ENCODE peak calls at places on chromosomes 2 and 18, in four cellular contexts. One of them, this sample, is unnamed.

GRCh38 chr2:82994186-82994585 is 1464.9 kb downstream of the SUCLG1 start:
- DNase-seq in neural crest cell: no peak
- DNase-seq in PC-9: no peak
- DNase-seq in lower lobe of right lung: no peak
- DNase-seq in this sample: no peak

GRCh38 chr2:20589975-20590703 is 60.8 kb downstream of the HS1BP3 start:
- DNase-seq in neural crest cell: no peak
- DNase-seq in PC-9: no peak
- DNase-seq in lower lobe of right lung: peak
- DNase-seq in this sample: no peak

GRCh38 chr2:46748121-46748520 is 167.5 kb downstream of the MCFD2 start:
- DNase-seq in neural crest cell: no peak
- DNase-seq in PC-9: no peak
- DNase-seq in lower lobe of right lung: no peak
- DNase-seq in this sample: no peak

GRCh38 chr18:51196811-51197660 is 445 bp downstream of the MEX3C start:
- DNase-seq in neural crest cell: peak
- DNase-seq in PC-9: no peak
- DNase-seq in lower lobe of right lung: no peak
- DNase-seq in this sample: peak

GRCh38 chr2:134522856-134523460 is 195.8 kb downstream of the TMEM163 start:
- DNase-seq in neural crest cell: no peak
- DNase-seq in PC-9: no peak
- DNase-seq in lower lobe of right lung: no peak
- DNase-seq in this sample: no peak

GRCh38 chr2:108612514-108613183 is 78.4 kb downstream of the LIMS1 start:
- DNase-seq in neural crest cell: no peak
- DNase-seq in PC-9: no peak
- DNase-seq in lower lobe of right lung: peak
- DNase-seq in this sample: no peak

GRCh38 chr2:86562891-86563649 is at the start of gene CHMP3:
- DNase-seq in neural crest cell: peak
- DNase-seq in PC-9: peak
- DNase-seq in lower lobe of right lung: peak
- DNase-seq in this sample: peak

GRCh38 chr2:215693269-215693998 is 257.6 kb upstream of the FN1 start:
- DNase-seq in neural crest cell: no peak
- DNase-seq in PC-9: peak
- DNase-seq in lower lobe of right lung: no peak
- DNase-seq in this sample: no peak

GRCh38 chr2:180442860-180443644 is 436.0 kb upstream of the CWC22 start:
- DNase-seq in neural crest cell: no peak
- DNase-seq in PC-9: no peak
- DNase-seq in lower lobe of right lung: no peak
- DNase-seq in this sample: no peak

GRCh38 chr18:57906852-57907251 is 103.7 kb upstream of the ATP8B1 start:
- DNase-seq in neural crest cell: no peak
- DNase-seq in PC-9: no peak
- DNase-seq in lower lobe of right lung: no peak
- DNase-seq in this sample: no peak
- TF ChIP-seq CTCF in neural crest cell: no peak
- TF ChIP-seq CTCF in PC-9: peak
- TF ChIP-seq CTCF in lower lobe of right lung: no peak
- TF ChIP-seq CTCF in this sample: no peak

GRCh38 chr2:172429351-172429968 is 2.1 kb downstream of the ITGA6 start:
- DNase-seq in neural crest cell: no peak
- DNase-seq in PC-9: peak
- DNase-seq in lower lobe of right lung: no peak
- DNase-seq in this sample: no peak
- TF ChIP-seq CTCF in neural crest cell: peak
- TF ChIP-seq CTCF in PC-9: no peak
- TF ChIP-seq CTCF in lower lobe of right lung: no peak
- TF ChIP-seq CTCF in this sample: no peak

GRCh38 chr18:47557160-47557559 is 305.7 kb upstream of the SKOR2 start:
- DNase-seq in neural crest cell: no peak
- DNase-seq in PC-9: no peak
- DNase-seq in lower lobe of right lung: no peak
- DNase-seq in this sample: no peak
- TF ChIP-seq CTCF in neural crest cell: no peak
- TF ChIP-seq CTCF in PC-9: no peak
- TF ChIP-seq CTCF in lower lobe of right lung: no peak
- TF ChIP-seq CTCF in this sample: no peak

DNA sequence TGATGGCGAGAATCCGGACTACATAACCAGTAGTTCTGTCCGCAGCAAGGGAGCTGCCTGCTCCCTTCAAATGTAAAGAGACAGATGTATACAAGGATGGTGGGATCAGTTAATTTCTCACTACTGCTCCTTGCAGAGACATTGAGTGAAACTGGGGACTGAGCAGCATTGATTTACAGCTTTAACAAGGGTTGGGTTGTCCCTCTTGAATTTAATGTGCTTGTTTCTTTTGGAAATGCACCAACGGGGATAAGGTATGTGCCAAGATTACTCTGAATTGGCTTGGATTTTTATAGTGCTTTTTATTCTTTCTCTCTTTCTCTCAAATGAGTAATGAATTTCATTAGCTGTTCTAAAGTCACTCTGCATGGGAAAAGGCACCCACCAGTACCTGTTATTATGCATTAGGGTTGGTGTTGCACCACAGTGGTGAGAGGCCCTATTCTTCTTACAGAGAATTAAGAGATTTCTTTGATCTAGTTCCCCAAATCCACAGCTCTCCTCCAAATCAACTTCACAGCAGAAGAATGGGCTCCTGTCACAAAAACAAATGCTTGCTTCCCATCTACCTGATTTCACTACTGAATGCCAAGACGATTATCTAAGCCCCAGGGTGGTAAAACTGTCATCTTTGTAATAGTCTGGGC is 107.6 kb downstream of the DOCK10 start:
- DNase-seq in neural crest cell: no peak
- DNase-seq in PC-9: no peak
- DNase-seq in lower lobe of right lung: no peak
- DNase-seq in this sample: no peak
- TF ChIP-seq CTCF in neural crest cell: no peak
- TF ChIP-seq CTCF in PC-9: no peak
- TF ChIP-seq CTCF in lower lobe of right lung: no peak
- TF ChIP-seq CTCF in this sample: no peak

DNA sequence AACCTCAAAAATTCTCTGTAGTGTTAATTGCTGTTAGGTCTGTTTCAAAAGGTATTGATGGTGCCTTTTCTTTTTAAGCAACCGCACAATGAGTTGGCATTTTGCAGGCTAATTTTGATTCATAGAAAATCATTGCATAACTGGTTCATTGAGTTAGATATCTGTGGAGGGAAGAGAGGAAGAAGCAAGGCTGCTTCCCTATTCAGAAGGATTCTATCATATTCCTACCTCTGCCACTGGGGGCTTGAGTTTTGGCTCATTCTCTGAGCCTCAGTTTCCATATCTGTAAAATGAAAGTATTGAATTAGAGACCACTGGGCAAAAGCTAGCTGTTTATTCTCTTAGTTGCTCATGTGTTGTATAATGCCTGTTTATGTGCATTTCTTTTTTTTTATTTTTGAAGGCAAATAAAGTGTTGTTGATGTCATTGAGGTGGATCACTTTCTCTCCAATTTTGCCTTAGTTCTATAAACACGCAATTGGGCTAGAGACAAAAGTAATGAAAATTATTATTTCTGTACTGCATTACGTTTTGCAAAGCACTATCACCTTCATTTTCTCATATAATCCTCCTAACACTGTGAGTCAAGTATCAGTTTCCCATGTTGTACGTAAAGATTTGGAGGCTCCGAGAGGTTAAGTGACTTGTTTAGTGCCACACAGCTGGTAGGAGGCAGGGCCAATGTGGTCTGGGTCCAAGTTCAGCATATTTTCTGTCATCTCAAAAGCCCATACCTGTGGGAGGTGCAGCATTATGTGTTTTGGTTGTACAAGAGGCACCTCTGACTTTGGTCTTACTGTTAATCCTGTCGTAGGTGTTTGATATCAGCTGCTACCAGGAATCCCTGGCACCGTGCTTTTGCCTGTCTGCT is 5.9 kb downstream of the TRIB2 start:
- DNase-seq in neural crest cell: no peak
- DNase-seq in PC-9: no peak
- DNase-seq in lower lobe of right lung: no peak
- DNase-seq in this sample: no peak
- TF ChIP-seq CTCF in neural crest cell: no peak
- TF ChIP-seq CTCF in PC-9: no peak
- TF ChIP-seq CTCF in lower lobe of right lung: peak
- TF ChIP-seq CTCF in this sample: no peak

GRCh38 chr2:36777788-36778187 is 81.3 kb downstream of the VIT start:
- DNase-seq in neural crest cell: no peak
- DNase-seq in PC-9: no peak
- DNase-seq in lower lobe of right lung: no peak
- DNase-seq in this sample: no peak
- TF ChIP-seq CTCF in neural crest cell: no peak
- TF ChIP-seq CTCF in PC-9: no peak
- TF ChIP-seq CTCF in lower lobe of right lung: no peak
- TF ChIP-seq CTCF in this sample: no peak

DNA sequence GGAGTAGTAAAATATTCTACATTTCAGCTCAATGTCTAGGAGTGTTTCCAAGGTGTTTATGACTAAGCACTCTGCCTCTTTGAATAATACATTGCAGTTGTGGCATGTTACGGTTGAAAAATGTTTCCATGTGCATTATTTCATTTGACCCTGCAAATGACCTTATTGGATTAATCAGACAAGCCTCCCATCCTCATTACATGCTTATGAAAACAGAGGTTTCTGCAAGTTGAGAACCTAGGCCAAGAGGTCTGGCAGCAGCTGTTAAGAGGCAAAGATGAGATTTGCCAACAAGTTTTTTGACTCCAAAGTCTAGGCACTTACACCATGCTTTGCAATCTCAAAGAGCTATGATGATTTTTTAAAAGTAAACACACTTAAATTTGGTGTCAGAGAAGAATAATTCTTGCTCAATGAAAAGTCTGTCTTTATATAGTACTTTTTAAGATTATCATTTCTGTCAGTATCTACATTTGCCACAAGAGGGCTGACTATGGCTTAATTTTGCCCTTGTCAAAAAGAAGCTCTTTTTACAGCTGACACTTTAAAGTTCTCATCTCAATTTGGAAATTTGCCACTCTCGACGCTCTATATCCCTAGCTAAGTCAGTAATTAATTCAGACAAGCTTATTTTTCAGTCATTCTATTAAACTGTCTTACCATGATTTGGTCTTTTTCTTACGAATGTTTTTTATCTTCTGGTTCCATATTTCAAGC is 260.6 kb downstream of the PAX3 start:
- DNase-seq in neural crest cell: no peak
- DNase-seq in PC-9: no peak
- DNase-seq in lower lobe of right lung: no peak
- DNase-seq in this sample: no peak
- TF ChIP-seq CTCF in neural crest cell: peak
- TF ChIP-seq CTCF in PC-9: peak
- TF ChIP-seq CTCF in lower lobe of right lung: peak
- TF ChIP-seq CTCF in this sample: peak